ENCODE peak calls at places on chromosomes 6 and 20, in seven cellular contexts. One of them, this sample, is unnamed.

GRCh38 chr20:48489046-48489463 is 338.7 kb downstream of the PREX1 start:
- DNase-seq in mucosa of gallbladder: no peak
- DNase-seq in NCI-H748 treated with DMSO at 0.1 percent for 48 hours: no peak
- DNase-seq in RWPE1: no peak
- DNase-seq in fibroblast of pulmonary artery: no peak
- DNase-seq in iPS DF 6.9: no peak
- DNase-seq in A549: no peak
- DNase-seq in this sample: no peak

GRCh38 chr6:110688661-110689268 is 126.5 kb downstream of the CDK19 start:
- DNase-seq in mucosa of gallbladder: no peak
- DNase-seq in NCI-H748 treated with DMSO at 0.1 percent for 48 hours: no peak
- DNase-seq in RWPE1: no peak
- DNase-seq in fibroblast of pulmonary artery: no peak
- DNase-seq in iPS DF 6.9: no peak
- DNase-seq in A549: no peak
- DNase-seq in this sample: no peak

GRCh38 chr6:77456531-77457248 is 6.6 kb downstream of the HTR1B start:
- DNase-seq in mucosa of gallbladder: no peak
- DNase-seq in NCI-H748 treated with DMSO at 0.1 percent for 48 hours: no peak
- DNase-seq in RWPE1: peak
- DNase-seq in fibroblast of pulmonary artery: peak
- DNase-seq in iPS DF 6.9: no peak
- DNase-seq in A549: no peak
- DNase-seq in this sample: peak

GRCh38 chr6:38640216-38640909 is 634 bp upstream of the BTBD9 start:
- DNase-seq in mucosa of gallbladder: no peak
- DNase-seq in NCI-H748 treated with DMSO at 0.1 percent for 48 hours: peak
- DNase-seq in RWPE1: no peak
- DNase-seq in fibroblast of pulmonary artery: no peak
- DNase-seq in iPS DF 6.9: peak
- DNase-seq in A549: peak
- DNase-seq in this sample: peak

GRCh38 chr6:11143394-11144371 is 32.2 kb upstream of the ERVFRD-1 start:
- DNase-seq in mucosa of gallbladder: peak
- DNase-seq in NCI-H748 treated with DMSO at 0.1 percent for 48 hours: no peak
- DNase-seq in RWPE1: peak
- DNase-seq in fibroblast of pulmonary artery: peak
- DNase-seq in iPS DF 6.9: no peak
- DNase-seq in A549: peak
- DNase-seq in this sample: peak

GRCh38 chr6:111096246-111096645 is 8.9 kb downstream of the SLC16A10 start:
- DNase-seq in mucosa of gallbladder: peak
- DNase-seq in NCI-H748 treated with DMSO at 0.1 percent for 48 hours: peak
- DNase-seq in RWPE1: peak
- DNase-seq in fibroblast of pulmonary artery: no peak
- DNase-seq in iPS DF 6.9: no peak
- DNase-seq in A549: no peak
- DNase-seq in this sample: no peak

GRCh38 chr20:43728686-43729255 is 2.0 kb upstream of the GTSF1L start:
- DNase-seq in mucosa of gallbladder: no peak
- DNase-seq in NCI-H748 treated with DMSO at 0.1 percent for 48 hours: no peak
- DNase-seq in RWPE1: no peak
- DNase-seq in fibroblast of pulmonary artery: no peak
- DNase-seq in iPS DF 6.9: no peak
- DNase-seq in A549: no peak
- DNase-seq in this sample: no peak

GRCh38 chr6:7468382-7469081 is 72.9 kb upstream of the DSP start:
- DNase-seq in mucosa of gallbladder: no peak
- DNase-seq in NCI-H748 treated with DMSO at 0.1 percent for 48 hours: no peak
- DNase-seq in RWPE1: peak
- DNase-seq in fibroblast of pulmonary artery: peak
- DNase-seq in iPS DF 6.9: no peak
- DNase-seq in A549: peak
- DNase-seq in this sample: peak

GRCh38 chr20:53865905-53866786 is 204.2 kb downstream of the BCAS1 start:
- DNase-seq in mucosa of gallbladder: peak
- DNase-seq in NCI-H748 treated with DMSO at 0.1 percent for 48 hours: no peak
- DNase-seq in RWPE1: peak
- DNase-seq in fibroblast of pulmonary artery: peak
- DNase-seq in iPS DF 6.9: no peak
- DNase-seq in A549: peak
- DNase-seq in this sample: no peak

GRCh38 chr6:132675002-132675401 is 16.0 kb upstream of the TAAR1 start:
- DNase-seq in mucosa of gallbladder: no peak
- DNase-seq in NCI-H748 treated with DMSO at 0.1 percent for 48 hours: no peak
- DNase-seq in RWPE1: no peak
- DNase-seq in fibroblast of pulmonary artery: no peak
- DNase-seq in iPS DF 6.9: no peak
- DNase-seq in A549: no peak
- DNase-seq in this sample: no peak

GRCh38 chr6:63615590-63615989 is 20.0 kb upstream of the PHF3 start:
- DNase-seq in mucosa of gallbladder: no peak
- DNase-seq in NCI-H748 treated with DMSO at 0.1 percent for 48 hours: no peak
- DNase-seq in RWPE1: no peak
- DNase-seq in fibroblast of pulmonary artery: no peak
- DNase-seq in iPS DF 6.9: no peak
- DNase-seq in A549: no peak
- DNase-seq in this sample: no peak

GRCh38 chr20:35610833-35611427 is 4.7 kb upstream of the SPAG4 start:
- DNase-seq in mucosa of gallbladder: no peak
- DNase-seq in NCI-H748 treated with DMSO at 0.1 percent for 48 hours: no peak
- DNase-seq in RWPE1: no peak
- DNase-seq in fibroblast of pulmonary artery: no peak
- DNase-seq in iPS DF 6.9: no peak
- DNase-seq in A549: no peak
- DNase-seq in this sample: no peak

GRCh38 chr6:170152989-170153388 is 137.9 kb downstream of the DLL1 start:
- DNase-seq in mucosa of gallbladder: peak
- DNase-seq in NCI-H748 treated with DMSO at 0.1 percent for 48 hours: peak
- DNase-seq in RWPE1: peak
- DNase-seq in fibroblast of pulmonary artery: peak
- DNase-seq in iPS DF 6.9: no peak
- DNase-seq in A549: peak
- DNase-seq in this sample: peak

GRCh38 chr6:75526502-75527127 is 33.0 kb upstream of the FILIP1 start:
- DNase-seq in mucosa of gallbladder: peak
- DNase-seq in NCI-H748 treated with DMSO at 0.1 percent for 48 hours: peak
- DNase-seq in RWPE1: peak
- DNase-seq in fibroblast of pulmonary artery: peak
- DNase-seq in iPS DF 6.9: peak
- DNase-seq in A549: peak
- DNase-seq in this sample: peak

GRCh38 chr6:158631678-158632537 is 12.6 kb downstream of the DYNLT1 start:
- DNase-seq in mucosa of gallbladder: peak
- DNase-seq in NCI-H748 treated with DMSO at 0.1 percent for 48 hours: no peak
- DNase-seq in RWPE1: no peak
- DNase-seq in fibroblast of pulmonary artery: peak
- DNase-seq in iPS DF 6.9: no peak
- DNase-seq in A549: peak
- DNase-seq in this sample: peak

GRCh38 chr6:25280617-25280990 is 1.4 kb downstream of the CARMIL1 start:
- DNase-seq in mucosa of gallbladder: peak
- DNase-seq in NCI-H748 treated with DMSO at 0.1 percent for 48 hours: peak
- DNase-seq in RWPE1: no peak
- DNase-seq in fibroblast of pulmonary artery: peak
- DNase-seq in iPS DF 6.9: no peak
- DNase-seq in A549: no peak
- DNase-seq in this sample: no peak

GRCh38 chr6:11212625-11213024 is 19.8 kb downstream of the NEDD9 start:
- DNase-seq in mucosa of gallbladder: no peak
- DNase-seq in NCI-H748 treated with DMSO at 0.1 percent for 48 hours: no peak
- DNase-seq in RWPE1: peak
- DNase-seq in fibroblast of pulmonary artery: peak
- DNase-seq in iPS DF 6.9: no peak
- DNase-seq in A549: no peak
- DNase-seq in this sample: no peak

GRCh38 chr20:1357921-1358671 is 29.2 kb upstream of the SDCBP2 start:
- DNase-seq in mucosa of gallbladder: no peak
- DNase-seq in NCI-H748 treated with DMSO at 0.1 percent for 48 hours: no peak
- DNase-seq in RWPE1: no peak
- DNase-seq in fibroblast of pulmonary artery: peak
- DNase-seq in iPS DF 6.9: no peak
- DNase-seq in A549: no peak
- DNase-seq in this sample: no peak

GRCh38 chr6:53877151-53877550 is 82.3 kb downstream of the LRRC1 start:
- DNase-seq in mucosa of gallbladder: no peak
- DNase-seq in NCI-H748 treated with DMSO at 0.1 percent for 48 hours: no peak
- DNase-seq in RWPE1: no peak
- DNase-seq in fibroblast of pulmonary artery: no peak
- DNase-seq in iPS DF 6.9: no peak
- DNase-seq in A549: no peak
- DNase-seq in this sample: no peak

GRCh38 chr6:51199272-51199671 is 380.6 kb downstream of the TFAP2B start:
- DNase-seq in mucosa of gallbladder: no peak
- DNase-seq in NCI-H748 treated with DMSO at 0.1 percent for 48 hours: no peak
- DNase-seq in RWPE1: no peak
- DNase-seq in fibroblast of pulmonary artery: no peak
- DNase-seq in iPS DF 6.9: no peak
- DNase-seq in A549: no peak
- DNase-seq in this sample: no peak

GRCh38 chr20:34089655-34090324 is 22.3 kb downstream of the EIF2S2 start:
- DNase-seq in mucosa of gallbladder: no peak
- DNase-seq in NCI-H748 treated with DMSO at 0.1 percent for 48 hours: no peak
- DNase-seq in RWPE1: no peak
- DNase-seq in fibroblast of pulmonary artery: no peak
- DNase-seq in iPS DF 6.9: no peak
- DNase-seq in A549: no peak
- DNase-seq in this sample: no peak

GRCh38 chr6:24672573-24673182 is 5.8 kb downstream of the ACOT13 start:
- DNase-seq in mucosa of gallbladder: no peak
- DNase-seq in NCI-H748 treated with DMSO at 0.1 percent for 48 hours: no peak
- DNase-seq in RWPE1: no peak
- DNase-seq in fibroblast of pulmonary artery: no peak
- DNase-seq in iPS DF 6.9: no peak
- DNase-seq in A549: no peak
- DNase-seq in this sample: no peak

GRCh38 chr6:138343112-138343511 is 34.6 kb upstream of the SMIM28 start:
- DNase-seq in mucosa of gallbladder: no peak
- DNase-seq in NCI-H748 treated with DMSO at 0.1 percent for 48 hours: no peak
- DNase-seq in RWPE1: no peak
- DNase-seq in fibroblast of pulmonary artery: no peak
- DNase-seq in iPS DF 6.9: no peak
- DNase-seq in A549: no peak
- DNase-seq in this sample: no peak

GRCh38 chr6:25138697-25139051 is 140.5 kb upstream of the CARMIL1 start:
- DNase-seq in mucosa of gallbladder: no peak
- DNase-seq in NCI-H748 treated with DMSO at 0.1 percent for 48 hours: no peak
- DNase-seq in RWPE1: no peak
- DNase-seq in fibroblast of pulmonary artery: peak
- DNase-seq in iPS DF 6.9: no peak
- DNase-seq in A549: no peak
- DNase-seq in this sample: no peak

GRCh38 chr6:30836431-30836866 is 47.9 kb upstream of the DDR1 start:
- DNase-seq in mucosa of gallbladder: no peak
- DNase-seq in NCI-H748 treated with DMSO at 0.1 percent for 48 hours: no peak
- DNase-seq in RWPE1: no peak
- DNase-seq in fibroblast of pulmonary artery: peak
- DNase-seq in iPS DF 6.9: no peak
- DNase-seq in A549: no peak
- DNase-seq in this sample: no peak

GRCh38 chr6:65170273-65170672 is 536.8 kb downstream of the EYS start:
- DNase-seq in mucosa of gallbladder: no peak
- DNase-seq in NCI-H748 treated with DMSO at 0.1 percent for 48 hours: no peak
- DNase-seq in RWPE1: peak
- DNase-seq in fibroblast of pulmonary artery: peak
- DNase-seq in iPS DF 6.9: no peak
- DNase-seq in A549: no peak
- DNase-seq in this sample: peak

This sample was measured in RKO.